ENCODE peak calls at places on chromosomes 13 and 19, in four cellular contexts. C is A549, R is GM12878, P is K562. G is an unnamed sample.

GRCh38 chr19:48830965-48831364 is 5.3 kb downstream of the HSD17B14 start:
- DNase-seq in C (no peak), P (no peak), R (no peak), G (no peak)

GRCh38 chr19:50972795-50973376 is 3.5 kb upstream of the KLK6 start:
- DNase-seq in P (no peak), C (no peak), R (no peak), G (no peak)

GRCh38 chr13:29922281-29922821 is 71.9 kb upstream of the UBL3 start:
- DNase-seq in R (no peak), C (peak; percentile 16), P (peak; percentile 20), G (no peak)

GRCh38 chr19:22609630-22610029 is 24.5 kb upstream of the ZNF492 start:
- DNase-seq in P (no peak), R (no peak), C (no peak), G (no peak)

GRCh38 chr13:80312967-80313366 is 28.0 kb downstream of the SPRY2 start:
- DNase-seq in R (no peak), P (no peak), C (no peak), G (no peak)

GRCh38 chr19:38233740-38234251 is 9.8 kb upstream of the DPF1 start:
- DNase-seq in C (peak; percentile 90), R (no peak), P (peak; percentile 81), G (peak; percentile 65)

GRCh38 chr13:41145136-41145908 is 12.7 kb upstream of the KBTBD6 start:
- DNase-seq in P (no peak), R (no peak), C (no peak), G (no peak)

GRCh38 chr19:29478578-29479565 is 46.9 kb upstream of the VSTM2B start:
- DNase-seq in R (no peak), C (peak; percentile 50), P (peak; percentile 51), G (no peak)

GRCh38 chr13:45490068-45490467 is 25.3 kb downstream of the COG3 start:
- DNase-seq in R (no peak), C (peak; percentile 9), P (no peak), G (peak; percentile 14)

GRCh38 chr13:94243551-94243950 is 235.9 kb downstream of the DCT start:
- DNase-seq in R (no peak), P (no peak), C (no peak), G (no peak)

GRCh38 chr13:111908391-111908790 is 158.6 kb upstream of the SOX1 start:
- DNase-seq in C (no peak), P (no peak), R (no peak), G (no peak)

GRCh38 chr19:28148554-28148953 is 1064.4 kb downstream of the UQCRFS1 start:
- DNase-seq in C (no peak), P (no peak), R (no peak), G (no peak)

GRCh38 chr13:48862572-48862971 is 113.1 kb upstream of the FNDC3A start:
- DNase-seq in R (no peak), C (no peak), P (no peak), G (no peak)

GRCh38 chr19:48965033-48965805 is at the start of gene FTL:
- DNase-seq in P (peak; percentile 89), R (peak; percentile 82), C (peak; percentile 99), G (peak; percentile 96)

GRCh38 chr13:69817333-69817732 is 290.3 kb upstream of the ATXN8OS start:
- DNase-seq in P (no peak), R (no peak), C (no peak), G (no peak)

GRCh38 chr13:106612688-106613087 is 44.8 kb upstream of the ARGLU1 start:
- DNase-seq in R (no peak), C (no peak), P (no peak), G (no peak)

GRCh38 chr19:1896508-1896907 is 8.7 kb upstream of the ADAT3 start:
- DNase-seq in C (no peak), R (no peak), P (no peak), G (no peak)

GRCh38 chr13:49248433-49249002 is 793 bp downstream of the CDADC1 start:
- DNase-seq in C (no peak), R (no peak), P (no peak), G (peak; percentile 50)

GRCh38 chr13:42102961-42103688 is 54.7 kb downstream of the DGKH start:
- DNase-seq in C (no peak), R (no peak), P (no peak), G (no peak)

GRCh38 chr13:99203601-99204579 is 3.2 kb downstream of the UBAC2 start:
- DNase-seq in R (no peak), C (no peak), P (no peak), G (no peak)

GRCh38 chr19:17235618-17236413 is 9.8 kb downstream of the OCEL1 start:
- DNase-seq in C (peak; percentile 88), R (no peak), P (peak; percentile 85), G (peak; percentile 80)

GRCh38 chr19:32201661-32202060 is 143.7 kb upstream of the ZNF507 start:
- DNase-seq in R (no peak), C (no peak), P (no peak), G (peak; percentile 61)

GRCh38 chr19:39543477-39543857 is 3.5 kb upstream of the EID2 start:
- DNase-seq in C (no peak), R (no peak), P (no peak), G (no peak)

GRCh38 chr13:33992891-33993336 is 175.0 kb downstream of the RFC3 start:
- DNase-seq in P (no peak), R (no peak), C (no peak), G (no peak)

GRCh38 chr19:2391118-2391725 is 31.2 kb downstream of the TMPRSS9 start:
- DNase-seq in R (peak; percentile 21), C (peak; percentile 79), P (peak; percentile 59), G (peak; percentile 73)

GRCh38 chr19:42074513-42075363 is 1.2 kb upstream of the ZNF574 start:
- DNase-seq in R (no peak), P (peak; percentile 73), C (peak; percentile 68), G (no peak)
- TF ChIP-seq MYC in R (no peak), P (no peak), C (no peak), G (no peak)

GRCh38 chr13:113205428-113205931 is 3.0 kb downstream of the PCID2 start:
- DNase-seq in R (no peak), P (no peak), C (no peak), G (peak; percentile 33)

GRCh38 chr13:113209336-113209879 is at the start of gene CUL4A:
- DNase-seq in R (no peak), P (peak; percentile 70), C (peak; percentile 76), G (no peak)

GRCh38 chr13:113208424-113209335 is at the start of gene PCID2:
- DNase-seq in P (peak; percentile 75), R (peak; percentile 48), C (peak; percentile 91), G (peak; percentile 85)

GRCh38 chr13:113209880-113210421 is 538 bp downstream of the CUL4A start:
- DNase-seq in R (no peak), P (no peak), C (peak; percentile 60), G (peak; percentile 58)

GRCh38 chr13:113207890-113208423 is 512 bp downstream of the PCID2 start:
- DNase-seq in R (no peak), P (no peak), C (peak; percentile 28), G (peak; percentile 70)
- TF ChIP-seq MYC in R (peak; percentile 27), P (no peak), C (no peak), G (no peak)

DNA sequence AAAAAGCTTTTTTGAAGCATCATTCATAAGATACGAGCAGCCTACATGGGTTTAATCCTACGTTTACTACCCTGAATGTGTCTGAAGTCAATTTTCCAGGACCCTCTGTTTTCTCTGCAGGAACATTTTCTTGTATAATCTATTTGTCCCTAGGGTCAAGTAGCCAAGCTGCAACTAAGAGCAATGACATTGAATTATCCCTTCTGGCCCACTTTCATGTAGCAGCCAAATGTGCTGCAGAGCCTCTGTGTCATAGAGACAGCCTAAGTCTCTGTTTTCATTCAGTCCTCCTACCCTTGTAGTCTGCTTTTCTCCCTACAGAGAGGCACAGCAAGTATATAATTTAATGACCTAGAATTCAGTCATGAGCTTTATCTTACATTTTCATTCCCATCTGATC is 82.1 kb downstream of the ZAR1L start:
- DNase-seq in P (no peak), C (no peak), R (no peak), G (no peak)
- TF ChIP-seq MYC in P (no peak), C (no peak), R (no peak), G (no peak)

DNA sequence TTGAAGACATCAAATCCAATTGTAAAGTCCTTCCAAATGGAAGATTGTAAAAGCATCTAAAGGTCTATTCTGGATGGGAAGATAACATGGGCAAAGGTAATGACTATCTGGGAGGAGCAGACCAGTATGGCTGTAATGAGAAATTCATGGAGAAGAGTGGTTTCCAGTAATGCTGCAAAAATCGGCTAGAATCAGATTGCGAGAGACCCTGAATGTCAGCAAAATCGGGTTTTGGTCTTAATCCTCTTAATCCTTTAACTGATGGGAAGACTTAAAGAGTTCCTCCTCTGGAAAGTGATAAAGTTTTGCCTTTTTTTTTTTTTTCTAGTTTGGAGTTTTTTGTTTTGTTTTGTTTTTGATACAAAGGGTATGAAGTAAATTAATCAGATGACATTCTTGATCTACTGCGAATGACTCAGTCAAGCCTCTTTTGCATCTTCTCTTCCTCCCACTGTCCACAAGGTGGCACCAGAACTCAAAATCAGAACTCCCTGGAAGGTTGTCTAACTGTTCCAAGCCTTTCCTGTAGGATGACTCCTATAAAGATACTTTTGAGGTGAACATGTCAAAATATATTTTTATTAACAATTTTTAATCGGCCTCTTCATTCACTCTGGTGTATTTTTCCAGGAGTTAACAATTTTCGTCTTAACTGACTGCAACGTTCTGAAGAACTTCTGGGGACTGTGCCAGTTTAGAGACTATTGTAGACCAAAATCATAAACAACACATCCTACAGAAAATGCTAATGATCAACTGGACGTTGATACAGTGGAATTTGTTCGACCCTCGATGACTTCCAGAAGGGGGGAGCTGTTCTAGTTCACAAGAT is 213.3 kb upstream of the MIR17HG start:
- DNase-seq in R (no peak), C (peak; percentile 57), P (peak; percentile 93), G (peak; percentile 63)
- TF ChIP-seq MYC in R (no peak), C (no peak), P (no peak), G (no peak)

GRCh38 chr19:6232567-6232966 is 47.2 kb downstream of the MLLT1 start:
- DNase-seq in P (no peak), C (no peak), R (no peak), G (no peak)

GRCh38 chr19:6235031-6235951 is 44.5 kb downstream of the MLLT1 start:
- DNase-seq in R (no peak), C (no peak), P (no peak), G (no peak)

GRCh38 chr19:6234527-6234926 is 45.2 kb downstream of the MLLT1 start:
- DNase-seq in P (no peak), C (no peak), R (no peak), G (no peak)

GRCh38 chr19:6233827-6234511 is 45.8 kb downstream of the MLLT1 start:
- DNase-seq in R (no peak), C (no peak), P (peak; percentile 39), G (peak; percentile 28)

GRCh38 chr19:6233051-6233826 is 46.5 kb downstream of the MLLT1 start:
- DNase-seq in R (no peak), P (no peak), C (no peak), G (peak; percentile 71)
- TF ChIP-seq MYC in R (no peak), P (no peak), C (no peak), G (no peak)

GRCh38 chr13:97030705-97031452 is 36.6 kb upstream of the OXGR1 start:
- DNase-seq in P (peak; percentile 15), R (no peak), C (peak; percentile 69), G (peak; percentile 76)
- TF ChIP-seq MYC in P (no peak), R (no peak), C (no peak), G (no peak)